ENCODE peak calls at places on chromosomes 12 and 14, in four cellular contexts. T is activated CD8-positive, alpha-beta T cell treated with anti-CD3 and anti-CD28 coated beads, Interleukin-2, amount 10 ng/mL, durations not matched to agents 7 days and 5 days; K is NCI-H1092 treated with DMSO at 0.1 percent for 48 hours; U is astrocyte of the spinal cord. A is an unnamed sample.

GRCh38 chr12:94174576-94174975 is 26.2 kb downstream of the PLXNC1 start:
- DNase-seq in T (peak; percentile 75), K (no peak), U (no peak), A (no peak)

GRCh38 chr14:49860988-49861387 is 8.4 kb upstream of the NEMF start:
- DNase-seq in T (no peak), K (no peak), U (no peak), A (no peak)

GRCh38 chr12:2900642-2901041 is 10.0 kb downstream of the TULP3 start:
- DNase-seq in T (no peak), K (no peak), U (no peak), A (no peak)

GRCh38 chr12:130838284-130838950 is 633 bp downstream of the STX2 start:
- DNase-seq in T (peak; percentile 46), K (peak; percentile 52), U (no peak), A (no peak)

GRCh38 chr14:87066221-87066817 is 926.7 kb downstream of the GALC start:
- DNase-seq in T (no peak), K (no peak), U (no peak), A (peak; percentile 8)

GRCh38 chr14:58717821-58718220 is 80.1 kb downstream of the DACT1 start:
- DNase-seq in T (no peak), K (no peak), U (no peak), A (no peak)

GRCh38 chr12:12558291-12558690 is 4.4 kb downstream of the DUSP16 start:
- DNase-seq in T (no peak), K (no peak), U (no peak), A (no peak)

GRCh38 chr12:54379401-54380201 is 4.9 kb downstream of the ZNF385A start:
- DNase-seq in T (peak; percentile 93), K (peak; percentile 97), U (peak; percentile 84), A (peak; percentile 91)

GRCh38 chr12:44542716-44543115 is 333.4 kb downstream of the NELL2 start:
- DNase-seq in T (no peak), K (no peak), U (no peak), A (no peak)

GRCh38 chr14:64878775-64879634 is 702 bp downstream of the SPTB start:
- DNase-seq in T (no peak), K (peak; percentile 34), U (no peak), A (no peak)

GRCh38 chr14:94021001-94021400 is 5.1 kb upstream of the OTUB2 start:
- DNase-seq in T (no peak), K (no peak), U (peak; percentile 46), A (no peak)

A was measured in H4.